ENCODE peak calls at places on chromosomes 12 and 14, in six cellular contexts. Z is thoracic aorta, V is choroid plexus epithelial cell, I is adrenal gland, U is OCI-LY7, K is cardiac muscle cell. C is an unnamed sample.

GRCh38 chr12:113060336-113060960 is 3.9 kb downstream of the DTX1 start:
- DNase-seq in K (no peak), I (no peak), Z (no peak), V (no peak), U (peak), C (no peak)

GRCh38 chr14:54424479-54424901 is 16.7 kb downstream of the CNIH1 start:
- DNase-seq in V (no peak), Z (no peak), I (no peak), K (no peak), U (no peak), C (no peak)

GRCh38 chr14:104554608-104555401 is 24.8 kb upstream of the C14orf180 start:
- DNase-seq in U (no peak), I (peak), V (no peak), Z (no peak), K (peak), C (no peak)

GRCh38 chr14:96626916-96627315 is 124.7 kb downstream of the PAPOLA start:
- DNase-seq in V (no peak), K (no peak), U (no peak), Z (no peak), I (peak), C (no peak)

GRCh38 chr12:130476451-130476850 is 138.8 kb downstream of the PIWIL1 start:
- DNase-seq in K (peak), U (no peak), Z (no peak), V (no peak), I (no peak), C (no peak)

GRCh38 chr12:111664961-111665865 is 20.5 kb downstream of the BRAP start:
- DNase-seq in I (no peak), V (peak), U (no peak), K (no peak), Z (no peak), C (no peak)

GRCh38 chr14:70013269-70013873 is 134.2 kb downstream of the SMOC1 start:
- DNase-seq in V (peak), Z (no peak), U (peak), K (peak), I (peak), C (peak)

GRCh38 chr12:82361461-82361915 is 3.2 kb downstream of the METTL25 start:
- DNase-seq in U (no peak), K (no peak), I (no peak), V (no peak), Z (no peak), C (no peak)

GRCh38 chr12:45685680-45686079 is 43.8 kb upstream of the ARID2 start:
- DNase-seq in U (no peak), I (no peak), K (no peak), Z (no peak), V (no peak), C (no peak)

GRCh38 chr14:89125216-89125615 is 291.8 kb downstream of the FOXN3 start:
- DNase-seq in K (no peak), U (no peak), I (no peak), Z (no peak), V (no peak), C (no peak)

GRCh38 chr12:69666798-69667197 is 32.3 kb downstream of the BEST3 start:
- DNase-seq in V (no peak), U (no peak), I (no peak), Z (no peak), K (no peak), C (no peak)

GRCh38 chr12:124774462-124775167 is 89.0 kb downstream of the SCARB1 start:
- DNase-seq in V (peak), Z (peak), U (peak), K (no peak), I (peak), C (peak)

GRCh38 chr14:23114669-23115491 is 4.2 kb downstream of the CEBPE start:
- DNase-seq in K (no peak), U (no peak), V (peak), I (peak), Z (peak), C (peak)

GRCh38 chr14:68970096-68970612 is 8.9 kb downstream of the ACTN1 start:
- DNase-seq in U (no peak), Z (no peak), I (no peak), K (no peak), V (no peak), C (no peak)

GRCh38 chr14:76500480-76500879 is 124.5 kb downstream of the ESRRB start:
- DNase-seq in I (no peak), Z (no peak), V (no peak), K (no peak), U (no peak), C (no peak)

GRCh38 chr14:65290830-65291229 is 121.7 kb upstream of the FUT8 start:
- DNase-seq in U (no peak), V (peak), K (no peak), I (no peak), Z (no peak), C (peak)

GRCh38 chr14:103713304-103714062 is 1.8 kb downstream of the XRCC3 start:
- DNase-seq in K (no peak), I (no peak), Z (no peak), U (peak), V (peak), C (no peak)

GRCh38 chr12:108759914-108760313 is 28.6 kb upstream of the CORO1C start:
- DNase-seq in K (no peak), Z (no peak), V (no peak), U (no peak), I (no peak), C (no peak)

GRCh38 chr14:105853089-105853906 is 326.9 kb downstream of the TMEM121 start:
- DNase-seq in U (peak), Z (no peak), V (no peak), K (no peak), I (peak), C (no peak)

GRCh38 chr12:26630546-26631027 is 202.4 kb downstream of the ITPR2 start:
- DNase-seq in I (peak), U (no peak), K (no peak), V (peak), Z (no peak), C (peak)

GRCh38 chr12:58915634-58916033 is 4.7 kb downstream of the LRIG3 start:
- DNase-seq in I (peak), Z (no peak), V (peak), K (peak), U (no peak), C (peak)

GRCh38 chr12:34301251-34302130 is 279.2 kb downstream of the ALG10 start:
- DNase-seq in K (no peak), U (no peak), V (no peak), I (no peak), Z (no peak), C (no peak)

GRCh38 chr12:20415013-20415412 is 46.7 kb downstream of the PDE3A start:
- DNase-seq in V (peak), U (no peak), I (no peak), K (no peak), Z (no peak), C (peak)

DNA sequence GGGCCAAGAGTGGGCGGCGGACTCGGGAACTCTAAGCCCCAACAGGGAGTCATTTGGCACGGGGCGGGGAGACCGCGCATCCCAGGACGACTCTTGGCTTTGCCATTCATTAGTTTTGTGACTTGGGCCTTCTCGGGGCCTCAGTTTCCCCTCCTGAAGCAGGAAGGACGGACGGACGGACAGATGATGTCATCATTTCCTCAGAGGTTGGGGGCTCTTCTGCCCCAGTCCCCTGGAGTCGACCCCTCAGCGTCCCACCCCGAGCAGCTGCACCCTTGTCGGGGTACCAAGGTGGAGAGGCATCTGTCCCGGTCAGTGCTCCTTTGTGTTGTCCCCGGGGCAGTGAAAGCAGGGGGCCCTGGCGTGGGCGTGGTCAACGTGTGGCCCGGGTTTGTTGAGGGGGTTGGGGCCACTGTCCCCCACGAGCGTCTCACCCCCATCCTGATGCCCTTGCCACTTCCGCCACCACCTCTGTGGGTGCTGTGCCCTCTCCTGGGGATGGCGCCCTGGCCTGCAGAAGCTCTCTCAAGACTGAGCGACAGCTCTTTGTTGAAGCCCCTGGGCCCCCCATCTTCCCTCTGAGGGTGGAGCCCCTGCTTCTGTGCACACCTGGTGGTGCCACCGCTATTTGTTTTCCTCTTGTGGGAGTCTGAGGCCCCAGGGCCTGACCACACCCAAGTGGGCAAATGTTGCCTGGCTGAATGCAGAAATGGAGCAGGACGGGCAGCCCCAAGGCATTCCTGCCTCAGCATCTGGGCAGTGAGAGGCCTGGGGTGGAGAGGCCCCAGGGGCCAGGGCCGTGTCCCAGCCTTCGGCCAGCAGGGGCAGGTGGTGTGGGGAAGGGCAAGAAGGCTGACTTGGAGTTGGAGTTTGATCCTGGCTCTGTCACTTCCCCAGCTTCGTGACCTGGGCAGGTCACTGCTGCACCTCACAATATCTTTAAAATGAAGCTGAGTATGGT is 896 bp downstream of the HHIPL1 start:
- DNase-seq in U (no peak), V (no peak), Z (no peak), K (no peak), I (no peak), C (no peak)
- H3K4me3 ChIP-seq in U (no peak), V (peak), Z (peak), K (peak), I (peak), C (peak)

GRCh38 chr12:57864811-57865751 is 18.6 kb upstream of the CTDSP2 start:
- DNase-seq in U (no peak), I (peak), K (peak), Z (peak), V (peak), C (peak)
- H3K4me3 ChIP-seq in U (peak), I (peak), K (peak), Z (peak), V (peak), C (peak)

DNA sequence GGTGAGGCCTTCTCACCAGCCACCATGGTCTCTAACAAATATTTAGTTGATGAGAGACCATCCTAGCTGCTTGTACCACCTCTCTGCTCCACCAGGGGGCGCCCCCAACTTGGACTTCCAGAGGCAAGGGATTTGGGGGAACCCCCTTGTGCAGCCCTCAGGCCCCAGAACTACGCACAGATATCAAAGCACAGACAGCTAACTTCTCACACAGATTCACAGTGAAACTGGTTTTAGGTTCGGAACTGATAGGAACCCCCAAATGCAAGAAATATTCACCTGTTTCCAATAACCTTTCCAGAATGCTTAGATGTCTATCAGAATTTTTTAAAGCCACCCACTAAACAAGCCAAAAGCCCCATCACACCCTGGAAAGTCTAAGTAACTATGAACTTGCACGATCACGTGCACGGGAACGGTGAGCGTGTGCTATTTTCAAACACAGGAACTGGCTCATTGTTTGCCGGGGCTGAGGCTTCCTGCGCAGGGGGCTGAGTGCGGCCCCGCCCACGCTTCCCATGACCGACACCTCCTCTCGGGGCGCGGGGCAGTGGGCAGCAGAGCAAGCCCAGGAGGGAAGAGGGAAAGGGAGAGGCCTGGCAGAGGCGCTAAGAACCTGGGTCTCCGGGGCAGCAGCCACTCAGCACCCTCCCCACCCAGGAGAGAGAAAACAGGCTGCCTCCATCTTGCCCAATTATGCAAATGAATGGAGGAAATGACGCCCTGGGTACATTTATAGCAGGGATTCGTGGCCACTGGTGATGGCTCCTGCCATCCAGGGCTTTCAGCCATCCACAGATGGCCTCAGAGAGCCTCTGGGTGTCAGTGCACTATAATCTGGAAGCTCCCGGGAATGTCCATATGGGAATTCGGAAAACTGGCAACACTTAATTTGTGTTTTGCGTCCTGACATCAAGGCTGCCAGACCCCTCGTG is 79.4 kb upstream of the GPR68 start:
- DNase-seq in U (peak), I (peak), Z (peak), K (peak), V (peak), C (peak)
- H3K4me3 ChIP-seq in U (peak), I (peak), Z (peak), K (no peak), V (no peak), C (peak)

DNA sequence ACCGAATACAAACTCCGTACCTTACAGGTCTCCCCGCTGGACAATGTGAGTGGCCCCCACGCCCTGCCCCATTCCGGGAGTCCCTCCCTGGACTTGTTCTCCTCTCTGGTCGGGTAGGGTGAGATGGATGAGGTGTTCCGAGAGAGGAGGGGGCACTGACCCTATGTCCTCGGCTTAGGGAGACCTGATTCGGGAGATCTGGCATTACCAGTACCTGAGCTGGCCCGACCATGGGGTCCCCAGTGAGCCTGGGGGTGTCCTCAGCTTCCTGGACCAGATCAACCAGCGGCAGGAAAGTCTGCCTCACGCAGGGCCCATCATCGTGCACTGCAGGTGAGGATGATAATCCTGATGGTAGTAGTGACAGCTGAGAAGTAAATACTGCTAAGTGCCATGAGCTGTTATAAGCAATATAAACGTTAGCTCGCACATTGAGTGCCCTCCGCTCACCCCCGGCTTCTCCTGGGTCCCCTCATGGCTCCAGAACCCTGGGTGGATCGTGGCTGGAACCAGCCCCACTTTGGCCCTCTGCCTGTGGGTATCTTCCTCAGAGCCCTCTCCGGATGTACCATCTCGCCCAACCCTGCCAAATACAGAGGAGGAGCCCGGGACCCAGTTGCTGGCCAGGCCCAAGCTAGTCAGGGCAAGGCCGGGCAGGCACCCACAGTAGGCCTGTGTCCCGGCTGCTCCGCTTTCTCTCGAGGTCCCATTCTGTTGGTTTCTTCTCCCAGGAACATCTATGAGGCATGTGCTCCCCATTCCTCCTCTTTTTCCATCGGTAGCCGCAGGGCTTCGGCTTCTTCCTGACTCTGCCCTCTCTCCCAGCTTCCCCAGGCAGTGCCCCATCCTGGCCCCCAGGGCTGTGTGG is 6.8 kb downstream of the PTPN6 start:
- DNase-seq in K (no peak), I (no peak), U (no peak), Z (no peak), V (no peak), C (no peak)
- H3K4me3 ChIP-seq in K (no peak), I (no peak), U (peak), Z (no peak), V (no peak), C (no peak)

GRCh38 chr14:67390135-67390534 is 21.8 kb downstream of the PLEK2 start:
- DNase-seq in U (no peak), I (no peak), Z (no peak), K (no peak), V (no peak), C (no peak)

GRCh38 chr14:67385120-67385519 is 25.0 kb downstream of the EIF2S1 start:
- DNase-seq in Z (no peak), U (no peak), I (no peak), K (no peak), V (no peak), C (no peak)

GRCh38 chr14:67387195-67387594 is 24.8 kb downstream of the PLEK2 start:
- DNase-seq in I (no peak), K (no peak), U (no peak), V (no peak), Z (no peak), C (peak)

GRCh38 chr14:67389261-67389660 is 22.7 kb downstream of the PLEK2 start:
- DNase-seq in Z (no peak), I (no peak), K (no peak), V (no peak), U (no peak), C (no peak)

GRCh38 chr14:67385618-67386017 is 25.5 kb downstream of the EIF2S1 start:
- DNase-seq in V (no peak), K (no peak), U (no peak), Z (no peak), I (no peak), C (no peak)
- H3K4me3 ChIP-seq in V (no peak), K (no peak), U (no peak), Z (no peak), I (no peak), C (no peak)

GRCh38 chr14:74647834-74648361 is 35.9 kb upstream of the LTBP2 start:
- DNase-seq in V (peak), Z (no peak), I (peak), K (no peak), U (no peak), C (no peak)

GRCh38 chr14:74645244-74645643 is 33.2 kb upstream of the LTBP2 start:
- DNase-seq in I (no peak), K (no peak), Z (no peak), V (no peak), U (no peak), C (peak)

GRCh38 chr14:74648643-74649042 is 36.6 kb upstream of the LTBP2 start:
- DNase-seq in U (no peak), V (no peak), I (no peak), Z (no peak), K (no peak), C (no peak)

GRCh38 chr14:74647061-74647833 is 35.2 kb upstream of the LTBP2 start:
- DNase-seq in V (no peak), U (no peak), K (no peak), Z (no peak), I (no peak), C (no peak)

DNA sequence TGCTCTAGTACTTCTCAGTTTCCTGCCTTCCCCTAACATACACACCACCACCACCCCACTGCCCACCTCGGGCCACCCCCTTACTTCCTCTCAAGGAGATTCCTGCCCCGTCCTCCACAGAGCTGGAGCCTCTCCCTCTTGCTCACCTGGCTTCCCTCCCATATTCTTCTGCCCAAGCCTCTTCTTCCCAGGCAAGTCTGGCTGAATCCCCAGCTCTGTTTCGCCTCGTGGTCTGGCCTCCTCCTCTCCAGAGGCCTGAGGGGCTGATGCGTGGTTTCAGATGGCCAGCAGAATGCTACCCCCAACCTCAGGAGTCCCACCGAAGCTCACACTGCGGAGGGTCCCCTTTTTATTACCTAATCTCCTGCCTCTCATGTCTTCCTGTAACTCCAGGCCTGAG is 33.7 kb upstream of the LTBP2 start:
- DNase-seq in V (no peak), I (no peak), U (no peak), Z (no peak), K (no peak), C (no peak)
- H3K4me3 ChIP-seq in V (no peak), I (no peak), U (no peak), Z (no peak), K (no peak), C (no peak)

DNA sequence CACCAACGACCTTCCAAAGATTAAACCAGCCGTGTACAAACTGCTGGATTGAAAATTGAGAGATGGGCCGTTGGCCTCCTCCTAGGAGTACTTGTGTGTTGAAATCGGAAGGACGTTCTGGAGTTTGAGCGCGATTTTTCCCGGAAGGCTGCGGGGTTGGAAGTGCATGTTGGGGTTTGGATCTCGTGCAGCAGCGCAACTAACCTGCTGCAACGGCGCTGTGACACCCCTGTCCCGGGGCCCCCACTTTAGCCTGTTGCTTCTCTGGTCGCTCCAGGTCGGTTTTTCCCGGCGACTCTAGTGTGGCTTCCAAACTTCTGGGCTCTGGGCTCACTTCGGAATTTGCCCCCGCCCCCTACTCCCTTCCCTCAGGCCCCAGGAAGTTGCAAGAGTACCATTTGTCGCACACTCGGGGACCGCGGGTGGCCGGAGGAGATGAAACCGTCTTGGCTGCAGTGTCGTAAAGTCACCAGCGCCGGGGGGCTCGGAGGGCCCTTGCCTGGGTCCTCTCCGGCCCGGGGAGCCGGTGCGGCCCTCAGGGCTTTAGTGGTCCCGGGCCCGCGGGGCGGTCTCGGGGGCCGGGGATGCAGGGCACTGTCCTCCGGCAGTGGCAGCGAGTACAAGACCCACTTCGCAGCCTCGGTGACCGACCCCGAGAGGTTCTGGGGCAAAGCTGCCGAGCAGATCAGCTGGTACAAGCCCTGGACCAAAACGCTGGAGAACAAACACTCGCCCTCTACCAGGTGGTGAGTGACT is at the start of gene ACSS3:
- DNase-seq in K (peak), U (no peak), I (peak), V (peak), Z (peak), C (peak)
- H3K4me3 ChIP-seq in K (peak), U (no peak), I (peak), V (peak), Z (peak), C (peak)

C was measured in fibroblast of pulmonary artery.